ENCODE peak calls at places on chromosomes 2 and 18, in nine cellular contexts. One of them, this sample, is unnamed.

GRCh38 chr18:5961097-5961827 is 65.9 kb upstream of the TMEM200C start:
- DNase-seq in activated effector memory CD4-positive, alpha-beta T cell treated with anti-CD3 and anti-CD28 coated beads, Interleukin-2, amount 50 U/mL, for 16 hours: no peak
- DNase-seq in stimulated activated CD4-positive, alpha-beta T cell treated with anti-CD3 and anti-CD28 coated beads, Interleukin-2, amount 100 ng/mL, for 4 hours: no peak
- DNase-seq in endothelial cell: no peak
- DNase-seq in T-cell: no peak
- DNase-seq in dorsolateral prefrontal cortex: no peak
- DNase-seq in effector memory CD4-positive, alpha-beta T cell: no peak
- DNase-seq in hypothalamus: no peak
- DNase-seq in Ammon's horn: no peak
- DNase-seq in this sample: no peak

GRCh38 chr2:5368263-5368662 is 323.9 kb upstream of the SOX11 start:
- DNase-seq in activated effector memory CD4-positive, alpha-beta T cell treated with anti-CD3 and anti-CD28 coated beads, Interleukin-2, amount 50 U/mL, for 16 hours: no peak
- DNase-seq in endothelial cell: no peak
- DNase-seq in hypothalamus: no peak
- DNase-seq in dorsolateral prefrontal cortex: no peak
- DNase-seq in stimulated activated CD4-positive, alpha-beta T cell treated with anti-CD3 and anti-CD28 coated beads, Interleukin-2, amount 100 ng/mL, for 4 hours: no peak
- DNase-seq in Ammon's horn: no peak
- DNase-seq in T-cell: no peak
- DNase-seq in effector memory CD4-positive, alpha-beta T cell: no peak
- DNase-seq in this sample: no peak

GRCh38 chr2:223998983-223999382 is 40.1 kb downstream of the SERPINE2 start:
- DNase-seq in endothelial cell: no peak
- DNase-seq in stimulated activated CD4-positive, alpha-beta T cell treated with anti-CD3 and anti-CD28 coated beads, Interleukin-2, amount 100 ng/mL, for 4 hours: no peak
- DNase-seq in T-cell: no peak
- DNase-seq in activated effector memory CD4-positive, alpha-beta T cell treated with anti-CD3 and anti-CD28 coated beads, Interleukin-2, amount 50 U/mL, for 16 hours: no peak
- DNase-seq in effector memory CD4-positive, alpha-beta T cell: no peak
- DNase-seq in Ammon's horn: no peak
- DNase-seq in hypothalamus: no peak
- DNase-seq in dorsolateral prefrontal cortex: no peak
- DNase-seq in this sample: no peak

GRCh38 chr18:7032537-7032936 is 85.1 kb downstream of the LAMA1 start:
- DNase-seq in hypothalamus: no peak
- DNase-seq in endothelial cell: no peak
- DNase-seq in stimulated activated CD4-positive, alpha-beta T cell treated with anti-CD3 and anti-CD28 coated beads, Interleukin-2, amount 100 ng/mL, for 4 hours: no peak
- DNase-seq in T-cell: no peak
- DNase-seq in Ammon's horn: no peak
- DNase-seq in activated effector memory CD4-positive, alpha-beta T cell treated with anti-CD3 and anti-CD28 coated beads, Interleukin-2, amount 50 U/mL, for 16 hours: no peak
- DNase-seq in dorsolateral prefrontal cortex: no peak
- DNase-seq in effector memory CD4-positive, alpha-beta T cell: no peak
- DNase-seq in this sample: no peak

GRCh38 chr18:49677762-49678398 is 116.0 kb downstream of the LIPG start:
- DNase-seq in effector memory CD4-positive, alpha-beta T cell: no peak
- DNase-seq in endothelial cell: no peak
- DNase-seq in stimulated activated CD4-positive, alpha-beta T cell treated with anti-CD3 and anti-CD28 coated beads, Interleukin-2, amount 100 ng/mL, for 4 hours: no peak
- DNase-seq in activated effector memory CD4-positive, alpha-beta T cell treated with anti-CD3 and anti-CD28 coated beads, Interleukin-2, amount 50 U/mL, for 16 hours: no peak
- DNase-seq in T-cell: no peak
- DNase-seq in dorsolateral prefrontal cortex: no peak
- DNase-seq in Ammon's horn: no peak
- DNase-seq in hypothalamus: no peak
- DNase-seq in this sample: no peak

GRCh38 chr2:56473524-56473923 is 289.7 kb downstream of the CCDC85A start:
- DNase-seq in stimulated activated CD4-positive, alpha-beta T cell treated with anti-CD3 and anti-CD28 coated beads, Interleukin-2, amount 100 ng/mL, for 4 hours: no peak
- DNase-seq in dorsolateral prefrontal cortex: no peak
- DNase-seq in Ammon's horn: no peak
- DNase-seq in activated effector memory CD4-positive, alpha-beta T cell treated with anti-CD3 and anti-CD28 coated beads, Interleukin-2, amount 50 U/mL, for 16 hours: no peak
- DNase-seq in endothelial cell: no peak
- DNase-seq in hypothalamus: no peak
- DNase-seq in effector memory CD4-positive, alpha-beta T cell: no peak
- DNase-seq in T-cell: no peak
- DNase-seq in this sample: no peak

GRCh38 chr2:189613077-189613636 is 32.6 kb upstream of the SLC40A1 start:
- DNase-seq in Ammon's horn: peak; percentile 7
- DNase-seq in hypothalamus: no peak
- DNase-seq in dorsolateral prefrontal cortex: no peak
- DNase-seq in T-cell: no peak
- DNase-seq in stimulated activated CD4-positive, alpha-beta T cell treated with anti-CD3 and anti-CD28 coated beads, Interleukin-2, amount 100 ng/mL, for 4 hours: no peak
- DNase-seq in endothelial cell: no peak
- DNase-seq in effector memory CD4-positive, alpha-beta T cell: no peak
- DNase-seq in activated effector memory CD4-positive, alpha-beta T cell treated with anti-CD3 and anti-CD28 coated beads, Interleukin-2, amount 50 U/mL, for 16 hours: no peak
- DNase-seq in this sample: no peak

GRCh38 chr2:234245945-234246344 is 195.4 kb downstream of the SPP2 start:
- DNase-seq in T-cell: no peak
- DNase-seq in hypothalamus: no peak
- DNase-seq in effector memory CD4-positive, alpha-beta T cell: no peak
- DNase-seq in endothelial cell: no peak
- DNase-seq in dorsolateral prefrontal cortex: no peak
- DNase-seq in Ammon's horn: no peak
- DNase-seq in activated effector memory CD4-positive, alpha-beta T cell treated with anti-CD3 and anti-CD28 coated beads, Interleukin-2, amount 50 U/mL, for 16 hours: no peak
- DNase-seq in stimulated activated CD4-positive, alpha-beta T cell treated with anti-CD3 and anti-CD28 coated beads, Interleukin-2, amount 100 ng/mL, for 4 hours: no peak
- DNase-seq in this sample: no peak

GRCh38 chr2:15205562-15205961 is 355.6 kb downstream of the NBAS start:
- DNase-seq in dorsolateral prefrontal cortex: no peak
- DNase-seq in hypothalamus: no peak
- DNase-seq in T-cell: no peak
- DNase-seq in Ammon's horn: no peak
- DNase-seq in activated effector memory CD4-positive, alpha-beta T cell treated with anti-CD3 and anti-CD28 coated beads, Interleukin-2, amount 50 U/mL, for 16 hours: peak; percentile 69
- DNase-seq in endothelial cell: no peak
- DNase-seq in effector memory CD4-positive, alpha-beta T cell: no peak
- DNase-seq in stimulated activated CD4-positive, alpha-beta T cell treated with anti-CD3 and anti-CD28 coated beads, Interleukin-2, amount 100 ng/mL, for 4 hours: peak; percentile 1
- DNase-seq in this sample: no peak

GRCh38 chr18:13503839-13504238 is 222.5 kb downstream of the FAM210A start:
- DNase-seq in Ammon's horn: no peak
- DNase-seq in effector memory CD4-positive, alpha-beta T cell: no peak
- DNase-seq in dorsolateral prefrontal cortex: no peak
- DNase-seq in T-cell: no peak
- DNase-seq in hypothalamus: no peak
- DNase-seq in endothelial cell: no peak
- DNase-seq in activated effector memory CD4-positive, alpha-beta T cell treated with anti-CD3 and anti-CD28 coated beads, Interleukin-2, amount 50 U/mL, for 16 hours: no peak
- DNase-seq in stimulated activated CD4-positive, alpha-beta T cell treated with anti-CD3 and anti-CD28 coated beads, Interleukin-2, amount 100 ng/mL, for 4 hours: no peak
- DNase-seq in this sample: no peak

GRCh38 chr18:22703883-22704626 is 229.1 kb upstream of the RBBP8 start:
- DNase-seq in effector memory CD4-positive, alpha-beta T cell: no peak
- DNase-seq in activated effector memory CD4-positive, alpha-beta T cell treated with anti-CD3 and anti-CD28 coated beads, Interleukin-2, amount 50 U/mL, for 16 hours: no peak
- DNase-seq in stimulated activated CD4-positive, alpha-beta T cell treated with anti-CD3 and anti-CD28 coated beads, Interleukin-2, amount 100 ng/mL, for 4 hours: no peak
- DNase-seq in hypothalamus: no peak
- DNase-seq in dorsolateral prefrontal cortex: no peak
- DNase-seq in endothelial cell: no peak
- DNase-seq in T-cell: no peak
- DNase-seq in Ammon's horn: peak; percentile 56
- DNase-seq in this sample: no peak

GRCh38 chr2:119366161-119366648 is 429 bp downstream of the C2orf76 start:
- DNase-seq in stimulated activated CD4-positive, alpha-beta T cell treated with anti-CD3 and anti-CD28 coated beads, Interleukin-2, amount 100 ng/mL, for 4 hours: no peak
- DNase-seq in Ammon's horn: peak; percentile 35
- DNase-seq in endothelial cell: no peak
- DNase-seq in T-cell: no peak
- DNase-seq in dorsolateral prefrontal cortex: no peak
- DNase-seq in effector memory CD4-positive, alpha-beta T cell: no peak
- DNase-seq in hypothalamus: no peak
- DNase-seq in activated effector memory CD4-positive, alpha-beta T cell treated with anti-CD3 and anti-CD28 coated beads, Interleukin-2, amount 50 U/mL, for 16 hours: no peak
- DNase-seq in this sample: no peak

GRCh38 chr2:75602724-75603342 is 42.1 kb upstream of the EVA1A start:
- DNase-seq in hypothalamus: no peak
- DNase-seq in Ammon's horn: no peak
- DNase-seq in stimulated activated CD4-positive, alpha-beta T cell treated with anti-CD3 and anti-CD28 coated beads, Interleukin-2, amount 100 ng/mL, for 4 hours: no peak
- DNase-seq in dorsolateral prefrontal cortex: no peak
- DNase-seq in endothelial cell: no peak
- DNase-seq in T-cell: no peak
- DNase-seq in activated effector memory CD4-positive, alpha-beta T cell treated with anti-CD3 and anti-CD28 coated beads, Interleukin-2, amount 50 U/mL, for 16 hours: no peak
- DNase-seq in effector memory CD4-positive, alpha-beta T cell: no peak
- DNase-seq in this sample: no peak

GRCh38 chr2:138485019-138485418 is 16.6 kb upstream of the SPOPL start:
- DNase-seq in Ammon's horn: no peak
- DNase-seq in T-cell: no peak
- DNase-seq in activated effector memory CD4-positive, alpha-beta T cell treated with anti-CD3 and anti-CD28 coated beads, Interleukin-2, amount 50 U/mL, for 16 hours: no peak
- DNase-seq in endothelial cell: no peak
- DNase-seq in dorsolateral prefrontal cortex: no peak
- DNase-seq in stimulated activated CD4-positive, alpha-beta T cell treated with anti-CD3 and anti-CD28 coated beads, Interleukin-2, amount 100 ng/mL, for 4 hours: no peak
- DNase-seq in hypothalamus: no peak
- DNase-seq in effector memory CD4-positive, alpha-beta T cell: no peak
- DNase-seq in this sample: no peak

GRCh38 chr18:45865466-45865865 is 40.0 kb downstream of the SIGLEC15 start:
- DNase-seq in activated effector memory CD4-positive, alpha-beta T cell treated with anti-CD3 and anti-CD28 coated beads, Interleukin-2, amount 50 U/mL, for 16 hours: no peak
- DNase-seq in endothelial cell: no peak
- DNase-seq in T-cell: no peak
- DNase-seq in Ammon's horn: no peak
- DNase-seq in effector memory CD4-positive, alpha-beta T cell: no peak
- DNase-seq in stimulated activated CD4-positive, alpha-beta T cell treated with anti-CD3 and anti-CD28 coated beads, Interleukin-2, amount 100 ng/mL, for 4 hours: no peak
- DNase-seq in dorsolateral prefrontal cortex: no peak
- DNase-seq in hypothalamus: no peak
- DNase-seq in this sample: no peak

GRCh38 chr2:106547104-106547503 is 59.9 kb downstream of the CD8B2 start:
- DNase-seq in dorsolateral prefrontal cortex: peak; percentile 12
- DNase-seq in activated effector memory CD4-positive, alpha-beta T cell treated with anti-CD3 and anti-CD28 coated beads, Interleukin-2, amount 50 U/mL, for 16 hours: no peak
- DNase-seq in stimulated activated CD4-positive, alpha-beta T cell treated with anti-CD3 and anti-CD28 coated beads, Interleukin-2, amount 100 ng/mL, for 4 hours: no peak
- DNase-seq in effector memory CD4-positive, alpha-beta T cell: no peak
- DNase-seq in endothelial cell: no peak
- DNase-seq in hypothalamus: no peak
- DNase-seq in T-cell: no peak
- DNase-seq in Ammon's horn: no peak
- DNase-seq in this sample: no peak

GRCh38 chr2:7609556-7610323 is 692.5 kb downstream of the RNF144A start:
- DNase-seq in T-cell: no peak
- DNase-seq in effector memory CD4-positive, alpha-beta T cell: no peak
- DNase-seq in endothelial cell: no peak
- DNase-seq in Ammon's horn: peak; percentile 28
- DNase-seq in stimulated activated CD4-positive, alpha-beta T cell treated with anti-CD3 and anti-CD28 coated beads, Interleukin-2, amount 100 ng/mL, for 4 hours: no peak
- DNase-seq in activated effector memory CD4-positive, alpha-beta T cell treated with anti-CD3 and anti-CD28 coated beads, Interleukin-2, amount 50 U/mL, for 16 hours: no peak
- DNase-seq in dorsolateral prefrontal cortex: no peak
- DNase-seq in hypothalamus: peak; percentile 17
- DNase-seq in this sample: no peak

GRCh38 chr18:42412896-42413295 is 457.9 kb downstream of the PIK3C3 start:
- DNase-seq in hypothalamus: no peak
- DNase-seq in stimulated activated CD4-positive, alpha-beta T cell treated with anti-CD3 and anti-CD28 coated beads, Interleukin-2, amount 100 ng/mL, for 4 hours: no peak
- DNase-seq in activated effector memory CD4-positive, alpha-beta T cell treated with anti-CD3 and anti-CD28 coated beads, Interleukin-2, amount 50 U/mL, for 16 hours: no peak
- DNase-seq in dorsolateral prefrontal cortex: no peak
- DNase-seq in T-cell: no peak
- DNase-seq in endothelial cell: no peak
- DNase-seq in effector memory CD4-positive, alpha-beta T cell: no peak
- DNase-seq in Ammon's horn: no peak
- DNase-seq in this sample: no peak

GRCh38 chr2:175926272-175926671 is 75.8 kb downstream of the LNPK start:
- DNase-seq in T-cell: no peak
- DNase-seq in endothelial cell: no peak
- DNase-seq in effector memory CD4-positive, alpha-beta T cell: no peak
- DNase-seq in hypothalamus: no peak
- DNase-seq in activated effector memory CD4-positive, alpha-beta T cell treated with anti-CD3 and anti-CD28 coated beads, Interleukin-2, amount 50 U/mL, for 16 hours: no peak
- DNase-seq in dorsolateral prefrontal cortex: no peak
- DNase-seq in Ammon's horn: no peak
- DNase-seq in stimulated activated CD4-positive, alpha-beta T cell treated with anti-CD3 and anti-CD28 coated beads, Interleukin-2, amount 100 ng/mL, for 4 hours: no peak
- DNase-seq in this sample: no peak

GRCh38 chr2:241017228-241017940 is 19.0 kb downstream of the SNED1 start:
- DNase-seq in dorsolateral prefrontal cortex: no peak
- DNase-seq in effector memory CD4-positive, alpha-beta T cell: no peak
- DNase-seq in stimulated activated CD4-positive, alpha-beta T cell treated with anti-CD3 and anti-CD28 coated beads, Interleukin-2, amount 100 ng/mL, for 4 hours: no peak
- DNase-seq in hypothalamus: no peak
- DNase-seq in Ammon's horn: no peak
- DNase-seq in T-cell: no peak
- DNase-seq in activated effector memory CD4-positive, alpha-beta T cell treated with anti-CD3 and anti-CD28 coated beads, Interleukin-2, amount 50 U/mL, for 16 hours: no peak
- DNase-seq in endothelial cell: no peak
- DNase-seq in this sample: no peak

GRCh38 chr2:24304098-24304497 is 56.2 kb downstream of the ITSN2 start:
- DNase-seq in endothelial cell: no peak
- DNase-seq in effector memory CD4-positive, alpha-beta T cell: no peak
- DNase-seq in activated effector memory CD4-positive, alpha-beta T cell treated with anti-CD3 and anti-CD28 coated beads, Interleukin-2, amount 50 U/mL, for 16 hours: no peak
- DNase-seq in dorsolateral prefrontal cortex: peak; percentile 32
- DNase-seq in stimulated activated CD4-positive, alpha-beta T cell treated with anti-CD3 and anti-CD28 coated beads, Interleukin-2, amount 100 ng/mL, for 4 hours: no peak
- DNase-seq in T-cell: no peak
- DNase-seq in Ammon's horn: peak; percentile 78
- DNase-seq in hypothalamus: no peak
- DNase-seq in this sample: no peak

GRCh38 chr18:22683196-22683676 is 249.9 kb upstream of the RBBP8 start:
- DNase-seq in stimulated activated CD4-positive, alpha-beta T cell treated with anti-CD3 and anti-CD28 coated beads, Interleukin-2, amount 100 ng/mL, for 4 hours: no peak
- DNase-seq in activated effector memory CD4-positive, alpha-beta T cell treated with anti-CD3 and anti-CD28 coated beads, Interleukin-2, amount 50 U/mL, for 16 hours: no peak
- DNase-seq in effector memory CD4-positive, alpha-beta T cell: no peak
- DNase-seq in dorsolateral prefrontal cortex: no peak
- DNase-seq in endothelial cell: no peak
- DNase-seq in Ammon's horn: no peak
- DNase-seq in T-cell: no peak
- DNase-seq in hypothalamus: no peak
- DNase-seq in this sample: no peak

GRCh38 chr2:178522950-178523595 is 42.8 kb downstream of the PLEKHA3 start:
- DNase-seq in effector memory CD4-positive, alpha-beta T cell: peak; percentile 60
- DNase-seq in dorsolateral prefrontal cortex: peak; percentile 78
- DNase-seq in hypothalamus: peak; percentile 76
- DNase-seq in activated effector memory CD4-positive, alpha-beta T cell treated with anti-CD3 and anti-CD28 coated beads, Interleukin-2, amount 50 U/mL, for 16 hours: peak; percentile 91
- DNase-seq in Ammon's horn: peak; percentile 88
- DNase-seq in T-cell: peak; percentile 82
- DNase-seq in endothelial cell: peak; percentile 85
- DNase-seq in stimulated activated CD4-positive, alpha-beta T cell treated with anti-CD3 and anti-CD28 coated beads, Interleukin-2, amount 100 ng/mL, for 4 hours: peak; percentile 72
- DNase-seq in this sample: peak; percentile 70

GRCh38 chr2:186572705-186573104 is 17.2 kb upstream of the ITGAV start:
- DNase-seq in Ammon's horn: no peak
- DNase-seq in T-cell: no peak
- DNase-seq in activated effector memory CD4-positive, alpha-beta T cell treated with anti-CD3 and anti-CD28 coated beads, Interleukin-2, amount 50 U/mL, for 16 hours: no peak
- DNase-seq in stimulated activated CD4-positive, alpha-beta T cell treated with anti-CD3 and anti-CD28 coated beads, Interleukin-2, amount 100 ng/mL, for 4 hours: no peak
- DNase-seq in dorsolateral prefrontal cortex: no peak
- DNase-seq in endothelial cell: no peak
- DNase-seq in hypothalamus: no peak
- DNase-seq in effector memory CD4-positive, alpha-beta T cell: no peak
- DNase-seq in this sample: no peak

GRCh38 chr18:6591491-6591890 is 138.0 kb upstream of the ARHGAP28 start:
- DNase-seq in effector memory CD4-positive, alpha-beta T cell: no peak
- DNase-seq in endothelial cell: no peak
- DNase-seq in activated effector memory CD4-positive, alpha-beta T cell treated with anti-CD3 and anti-CD28 coated beads, Interleukin-2, amount 50 U/mL, for 16 hours: no peak
- DNase-seq in dorsolateral prefrontal cortex: no peak
- DNase-seq in T-cell: no peak
- DNase-seq in stimulated activated CD4-positive, alpha-beta T cell treated with anti-CD3 and anti-CD28 coated beads, Interleukin-2, amount 100 ng/mL, for 4 hours: no peak
- DNase-seq in hypothalamus: no peak
- DNase-seq in Ammon's horn: no peak
- DNase-seq in this sample: no peak

GRCh38 chr2:9102861-9103662 is 99.6 kb upstream of the MBOAT2 start:
- DNase-seq in activated effector memory CD4-positive, alpha-beta T cell treated with anti-CD3 and anti-CD28 coated beads, Interleukin-2, amount 50 U/mL, for 16 hours: peak; percentile 54
- DNase-seq in endothelial cell: no peak
- DNase-seq in hypothalamus: no peak
- DNase-seq in effector memory CD4-positive, alpha-beta T cell: no peak
- DNase-seq in dorsolateral prefrontal cortex: no peak
- DNase-seq in stimulated activated CD4-positive, alpha-beta T cell treated with anti-CD3 and anti-CD28 coated beads, Interleukin-2, amount 100 ng/mL, for 4 hours: no peak
- DNase-seq in Ammon's horn: no peak
- DNase-seq in T-cell: no peak
- DNase-seq in this sample: no peak

This sample was measured in T-helper 9 cell.